ENCODE peak calls at places on chromosome 11, in eight cellular contexts. M, L, B, G, Z, O, A and W are unnamed samples.

GRCh38 chr11:79054636-79055035 is 386.2 kb downstream of the TENM4 start:
- DNase-seq in M (no peak), L (no peak), B (no peak), G (no peak), Z (peak), O (peak), A (no peak), W (no peak)

GRCh38 chr11:9802291-9802861 is 138.5 kb downstream of the SWAP70 start:
- DNase-seq in M (no peak), L (no peak), B (no peak), G (peak), Z (peak), O (peak), A (no peak), W (no peak)

GRCh38 chr11:842370-843002 is at the start of the genes POLR2L and TSPAN4:
- DNase-seq in M (peak), L (peak), B (peak), G (peak), Z (peak), O (peak), A (peak), W (peak)

GRCh38 chr11:69569306-69570200 is 71.4 kb upstream of the CCND1 start:
- DNase-seq in M (no peak), L (no peak), B (no peak), G (no peak), Z (no peak), O (no peak), A (no peak), W (no peak)

GRCh38 chr11:113313601-113314000 is 782 bp upstream of the TTC12 start:
- DNase-seq in M (no peak), L (no peak), B (no peak), G (no peak), Z (no peak), O (no peak), A (no peak), W (no peak)

GRCh38 chr11:117457835-117458234 is 130.2 kb downstream of the CEP164 start:
- DNase-seq in M (peak), L (no peak), B (no peak), G (no peak), Z (no peak), O (no peak), A (no peak), W (no peak)

GRCh38 chr11:36280531-36280930 is 8.7 kb downstream of the COMMD9 start:
- DNase-seq in M (no peak), L (no peak), B (no peak), G (no peak), Z (peak), O (no peak), A (no peak), W (no peak)

GRCh38 chr11:27370374-27370773 is 7.4 kb upstream of the CCDC34 start:
- DNase-seq in M (no peak), L (no peak), B (no peak), G (no peak), Z (no peak), O (no peak), A (no peak), W (no peak)

GRCh38 chr11:68256331-68256741 is 15.4 kb downstream of the C11orf24 start:
- DNase-seq in M (no peak), L (no peak), B (no peak), G (no peak), Z (peak), O (peak), A (no peak), W (no peak)

GRCh38 chr11:3157381-3158130 is 7.6 kb downstream of the OSBPL5 start:
- DNase-seq in M (no peak), L (peak), B (no peak), G (no peak), Z (no peak), O (no peak), A (no peak), W (no peak)

DNA sequence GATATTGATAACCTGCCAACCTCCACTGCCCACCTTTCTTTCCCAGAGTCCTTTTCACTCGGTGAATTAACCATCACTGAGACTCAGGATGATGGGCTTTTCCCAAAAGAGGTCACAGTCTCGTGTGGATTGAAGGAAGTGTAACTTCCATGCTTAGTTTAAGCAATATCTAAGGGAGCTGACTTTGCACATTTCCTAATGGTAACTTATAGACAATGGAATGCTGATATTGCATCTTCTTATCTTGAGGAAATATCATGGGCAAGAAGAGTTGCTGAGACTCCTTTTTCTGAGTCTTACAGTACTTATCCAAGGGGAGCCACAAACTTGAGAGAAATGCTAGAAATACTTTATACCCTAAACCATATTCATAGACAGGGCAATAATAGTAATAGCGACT is 8.8 kb downstream of the BARX2 start:
- DNase-seq in M (no peak), L (no peak), B (no peak), G (no peak), Z (no peak), O (no peak), A (no peak), W (no peak)
- TF ChIP-seq CTCF in M (no peak), L (no peak), B (no peak), G (no peak), Z (no peak), O (no peak), A (no peak), W (no peak)

GRCh38 chr11:119481667-119482400 is 58.9 kb upstream of the THY1 start:
- DNase-seq in M (no peak), L (no peak), B (peak), G (no peak), Z (no peak), O (no peak), A (no peak), W (no peak)

GRCh38 chr11:119480375-119481020 is 57.5 kb upstream of the THY1 start:
- DNase-seq in M (no peak), L (no peak), B (peak), G (no peak), Z (no peak), O (no peak), A (no peak), W (no peak)

GRCh38 chr11:119481021-119481666 is 58.2 kb upstream of the THY1 start:
- DNase-seq in M (peak), L (peak), B (peak), G (peak), Z (peak), O (peak), A (peak), W (peak)

GRCh38 chr11:119478711-119479285 is 55.8 kb upstream of the THY1 start:
- DNase-seq in M (no peak), L (no peak), B (no peak), G (no peak), Z (no peak), O (no peak), A (no peak), W (no peak)

DNA sequence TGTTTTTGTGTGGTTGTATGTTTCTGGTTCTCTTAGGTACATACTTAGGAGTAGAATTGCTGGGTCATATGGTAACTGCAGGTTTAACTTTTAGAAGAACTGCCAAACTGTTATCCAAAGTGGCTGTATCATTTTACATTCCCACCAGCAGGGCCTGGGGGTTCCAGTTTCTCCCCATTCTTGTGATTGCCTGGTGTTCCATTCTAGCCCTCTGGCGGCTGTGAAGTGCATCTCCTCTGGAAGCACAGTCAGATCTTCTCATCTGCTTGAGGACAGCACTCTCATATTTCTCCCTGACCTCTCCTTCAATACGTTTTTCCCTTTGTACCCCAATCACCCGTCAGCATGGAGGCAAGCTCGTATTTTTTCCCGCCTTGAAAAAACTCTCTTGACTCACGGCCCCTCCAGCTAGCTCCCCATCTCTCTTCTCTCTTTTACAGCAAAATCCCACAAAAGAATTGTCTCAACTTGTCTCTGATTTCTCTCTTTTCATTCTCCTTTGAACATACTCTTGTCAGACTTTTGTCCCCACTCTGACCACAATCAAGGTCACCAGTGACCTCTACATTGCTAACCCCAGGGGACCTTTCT is 56.8 kb upstream of the THY1 start:
- DNase-seq in M (peak), L (no peak), B (peak), G (no peak), Z (peak), O (peak), A (peak), W (no peak)
- TF ChIP-seq CTCF in M (peak), L (peak), B (no peak), G (peak), Z (peak), O (peak), A (peak), W (peak)

DNA sequence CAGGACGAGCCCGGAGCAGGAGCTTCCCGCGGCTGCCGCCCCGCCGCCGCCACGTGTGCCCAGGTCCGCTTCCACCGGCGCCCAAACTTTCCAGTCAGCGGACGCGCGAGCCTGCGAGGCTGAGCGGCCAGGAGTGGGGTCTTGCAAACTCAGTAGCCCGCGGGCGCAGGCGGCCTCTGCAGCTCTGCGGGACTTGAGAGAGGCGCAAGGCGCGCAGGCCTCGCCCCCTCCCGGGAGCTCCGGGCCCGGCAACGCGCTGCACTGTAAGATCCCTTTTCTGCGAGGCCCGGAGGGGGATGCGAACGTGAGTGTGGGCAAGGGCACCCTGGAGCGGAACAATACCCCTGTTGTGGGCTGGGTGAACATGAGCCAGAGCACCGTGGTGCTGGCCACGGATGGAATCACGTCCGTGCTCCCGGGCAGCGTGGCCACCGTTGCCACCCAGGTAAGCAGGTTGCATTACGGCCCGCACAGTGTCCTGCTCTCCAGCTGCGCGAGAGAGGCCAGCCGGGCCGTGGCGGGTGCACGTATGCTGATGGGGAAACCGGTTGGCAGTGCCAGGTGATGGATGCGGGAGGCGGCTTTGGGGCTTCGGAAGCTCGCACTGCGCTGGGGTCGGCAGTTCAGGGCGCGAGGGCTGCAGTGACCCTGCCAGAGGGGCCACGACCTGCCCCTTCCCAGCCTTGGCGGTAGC is 2.0 kb downstream of the SLC6A5 start:
- DNase-seq in M (no peak), L (peak), B (no peak), G (no peak), Z (no peak), O (no peak), A (no peak), W (no peak)
- TF ChIP-seq CTCF in M (no peak), L (no peak), B (no peak), G (no peak), Z (no peak), O (no peak), A (no peak), W (no peak)

GRCh38 chr11:74031310-74031676 is 22.4 kb upstream of the UCP3 start:
- DNase-seq in M (no peak), L (no peak), B (no peak), G (no peak), Z (peak), O (no peak), A (no peak), W (no peak)

GRCh38 chr11:74033046-74033445 is 24.2 kb upstream of the UCP3 start:
- DNase-seq in M (no peak), L (no peak), B (no peak), G (no peak), Z (no peak), O (no peak), A (no peak), W (no peak)

GRCh38 chr11:74037309-74037708 is 28.4 kb upstream of the UCP3 start:
- DNase-seq in M (no peak), L (no peak), B (no peak), G (no peak), Z (no peak), O (peak), A (peak), W (no peak)

GRCh38 chr11:74030668-74031309 is 21.9 kb upstream of the UCP3 start:
- DNase-seq in M (peak), L (no peak), B (no peak), G (no peak), Z (no peak), O (no peak), A (no peak), W (no peak)

DNA sequence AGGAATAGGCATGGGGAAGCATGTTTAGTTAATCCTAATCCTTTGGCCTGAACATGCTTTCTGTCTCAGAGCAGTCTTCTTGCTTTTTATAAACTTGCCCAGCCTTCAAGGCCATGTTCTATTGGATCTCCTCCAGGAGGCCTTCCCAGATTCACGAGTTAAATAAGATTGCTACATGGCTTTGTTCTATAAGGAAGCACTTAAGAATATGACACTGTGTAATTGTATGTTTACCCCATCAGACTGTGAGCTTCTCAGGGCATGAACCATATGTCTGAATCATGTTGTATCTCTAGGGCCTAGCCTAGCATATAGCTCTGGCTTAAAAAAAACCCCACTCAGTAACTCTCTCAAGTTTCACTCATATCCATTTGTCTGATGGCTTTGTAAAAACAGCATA is 26.4 kb upstream of the UCP3 start:
- DNase-seq in M (no peak), L (no peak), B (no peak), G (no peak), Z (no peak), O (no peak), A (peak), W (no peak)
- TF ChIP-seq CTCF in M (no peak), L (no peak), B (no peak), G (no peak), Z (no peak), O (no peak), A (no peak), W (no peak)

DNA sequence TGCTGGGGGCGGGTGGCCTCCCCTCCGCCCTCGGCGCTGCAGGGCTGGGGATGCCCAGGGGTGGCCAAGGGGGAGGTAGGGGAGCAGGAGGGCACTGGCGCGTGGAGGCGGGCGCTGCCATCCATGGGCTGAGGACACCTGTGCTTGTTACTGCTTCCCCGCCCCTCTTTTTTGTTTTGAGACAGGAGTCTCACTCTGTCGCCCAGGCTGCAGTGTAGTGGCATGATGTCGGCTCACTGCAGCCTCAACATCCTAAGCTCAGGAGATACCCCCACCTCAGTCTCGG is 683 bp upstream of the FADS3 start:
- DNase-seq in M (no peak), L (no peak), B (no peak), G (no peak), Z (no peak), O (no peak), A (no peak), W (no peak)
- TF ChIP-seq CTCF in M (no peak), L (no peak), B (no peak), G (no peak), Z (no peak), O (peak), A (no peak), W (no peak)

GRCh38 chr11:19646921-19647320 is 65.7 kb upstream of the NAV2 start:
- DNase-seq in M (no peak), L (no peak), B (no peak), G (peak), Z (peak), O (peak), A (no peak), W (no peak)
- TF ChIP-seq CTCF in M (no peak), L (no peak), B (no peak), G (no peak), Z (no peak), O (no peak), A (no peak), W (no peak)

GRCh38 chr11:20443596-20443995 is 56.1 kb downstream of the PRMT3 start:
- DNase-seq in M (peak), L (no peak), B (no peak), G (no peak), Z (peak), O (peak), A (peak), W (no peak)
- TF ChIP-seq CTCF in M (peak), L (no peak), B (no peak), G (peak), Z (peak), O (peak), A (peak), W (peak)

GRCh38 chr11:22246992-22247391 is 54.1 kb downstream of the ANO5 start:
- DNase-seq in M (no peak), L (no peak), B (no peak), G (no peak), Z (no peak), O (no peak), A (no peak), W (no peak)

GRCh38 chr11:22244986-22245592 is 52.2 kb downstream of the ANO5 start:
- DNase-seq in M (peak), L (peak), B (peak), G (peak), Z (peak), O (peak), A (peak), W (peak)
- TF ChIP-seq CTCF in M (peak), L (peak), B (peak), G (peak), Z (peak), O (peak), A (peak), W (peak)

GRCh38 chr11:41659990-41660389 is 200.5 kb upstream of the LRRC4C start:
- DNase-seq in M (no peak), L (no peak), B (peak), G (no peak), Z (peak), O (no peak), A (no peak), W (no peak)

GRCh38 chr11:41665633-41666032 is 206.2 kb upstream of the LRRC4C start:
- DNase-seq in M (no peak), L (no peak), B (no peak), G (no peak), Z (no peak), O (no peak), A (no peak), W (no peak)

GRCh38 chr11:41660585-41660984 is 201.1 kb upstream of the LRRC4C start:
- DNase-seq in M (no peak), L (no peak), B (no peak), G (no peak), Z (no peak), O (no peak), A (peak), W (no peak)
- TF ChIP-seq CTCF in M (peak), L (peak), B (no peak), G (no peak), Z (peak), O (no peak), A (no peak), W (no peak)